ENCODE peak calls at places on chromosomes 3 and 15, in seven cellular contexts. H is cardiac septum, A is cortex of kidney, X is endothelial cell, O is astrocyte of the spinal cord, K is GM13977, G is NAMALWA. Q is an unnamed sample.

GRCh38 chr15:66803182-66803729 is 101.2 kb downstream of the SMAD6 start:
- DNase-seq in H (peak; percentile 89), A (peak; percentile 48), X (peak; percentile 64), O (peak; percentile 97), K (no peak), G (no peak), Q (no peak)

GRCh38 chr3:13348100-13348499 is 72.0 kb downstream of the NUP210 start:
- DNase-seq in H (no peak), A (no peak), X (no peak), O (no peak), K (no peak), G (no peak), Q (no peak)

GRCh38 chr3:84836961-84837360 is 121.8 kb upstream of the CADM2 start:
- DNase-seq in H (no peak), A (no peak), X (peak; percentile 22), O (no peak), K (no peak), G (peak; percentile 0), Q (no peak)

GRCh38 chr3:186496016-186496415 is 48.2 kb downstream of the CRYGS start:
- DNase-seq in H (no peak), A (no peak), X (no peak), O (no peak), K (no peak), G (no peak), Q (no peak)

GRCh38 chr15:25795712-25796111 is 67.4 kb downstream of the ATP10A start:
- DNase-seq in H (no peak), A (no peak), X (no peak), O (no peak), K (no peak), G (no peak), Q (no peak)

GRCh38 chr3:47011371-47011770 is 31.9 kb downstream of the NBEAL2 start:
- DNase-seq in H (no peak), A (no peak), X (no peak), O (no peak), K (no peak), G (no peak), Q (no peak)

GRCh38 chr3:69250014-69250413 is 127.6 kb upstream of the LMOD3 start:
- DNase-seq in H (no peak), A (no peak), X (peak; percentile 57), O (peak; percentile 48), K (no peak), G (no peak), Q (no peak)

GRCh38 chr15:97684249-97684648 is 276.3 kb upstream of the ARRDC4 start:
- DNase-seq in H (no peak), A (no peak), X (no peak), O (no peak), K (no peak), G (no peak), Q (no peak)

GRCh38 chr15:79310612-79310984 is 314 bp upstream of the TMED3 start:
- DNase-seq in H (no peak), A (no peak), X (no peak), O (peak; percentile 41), K (no peak), G (no peak), Q (no peak)

GRCh38 chr3:14231998-14232501 is 53.4 kb downstream of the LSM3 start:
- DNase-seq in H (no peak), A (no peak), X (no peak), O (no peak), K (no peak), G (no peak), Q (no peak)

GRCh38 chr3:179323197-179323901 is 518 bp downstream of the ZNF639 start:
- DNase-seq in H (peak; percentile 86), A (no peak), X (peak; percentile 65), O (peak; percentile 71), K (peak; percentile 77), G (peak; percentile 78), Q (peak; percentile 73)

GRCh38 chr3:43995078-43995928 is 246.4 kb upstream of the TOPAZ1 start:
- DNase-seq in H (no peak), A (no peak), X (peak; percentile 17), O (peak; percentile 40), K (peak; percentile 48), G (no peak), Q (peak; percentile 48)

GRCh38 chr3:45682311-45682710 is 6.9 kb upstream of the SACM1L start:
- DNase-seq in H (no peak), A (no peak), X (no peak), O (no peak), K (no peak), G (no peak), Q (no peak)

GRCh38 chr3:195757371-195757770 is 36.6 kb downstream of the MUC20 start:
- DNase-seq in H (peak; percentile 55), A (no peak), X (no peak), O (no peak), K (no peak), G (no peak), Q (no peak)

GRCh38 chr3:11214451-11214987 is 57.7 kb upstream of the ATG7 start:
- DNase-seq in H (no peak), A (no peak), X (no peak), O (no peak), K (no peak), G (no peak), Q (no peak)

GRCh38 chr3:194344012-194344411 is 7.1 kb downstream of the CPN2 start:
- DNase-seq in H (peak; percentile 85), A (no peak), X (peak; percentile 84), O (peak; percentile 55), K (peak; percentile 87), G (peak; percentile 72), Q (peak; percentile 84)

GRCh38 chr3:182294256-182294655 is 499.0 kb upstream of the ATP11B start:
- DNase-seq in H (no peak), A (no peak), X (no peak), O (peak; percentile 67), K (no peak), G (no peak), Q (no peak)

GRCh38 chr3:114376091-114376490 is 82.3 kb downstream of the TIGIT start:
- DNase-seq in H (no peak), A (no peak), X (no peak), O (no peak), K (no peak), G (no peak), Q (no peak)

GRCh38 chr3:142947799-142948575 is 15.5 kb downstream of the PAQR9 start:
- DNase-seq in H (no peak), A (no peak), X (no peak), O (no peak), K (no peak), G (no peak), Q (no peak)

GRCh38 chr3:56975562-56975961 is 84.9 kb upstream of the SPATA12 start:
- DNase-seq in H (no peak), A (no peak), X (no peak), O (peak; percentile 67), K (no peak), G (no peak), Q (no peak)

GRCh38 chr3:29577250-29577649 is 296.4 kb downstream of the RBMS3 start:
- DNase-seq in H (peak; percentile 79), A (no peak), X (no peak), O (no peak), K (no peak), G (no peak), Q (no peak)

GRCh38 chr3:69819283-69819682 is 80.0 kb downstream of the MITF start:
- DNase-seq in H (no peak), A (no peak), X (no peak), O (no peak), K (no peak), G (no peak), Q (no peak)

GRCh38 chr3:122784436-122784835 is 9.2 kb downstream of the HSPBAP1 start:
- DNase-seq in H (no peak), A (no peak), X (no peak), O (no peak), K (no peak), G (no peak), Q (no peak)

GRCh38 chr15:45276851-45277250 is 24.8 kb downstream of the SLC28A2 start:
- DNase-seq in H (no peak), A (no peak), X (no peak), O (peak; percentile 6), K (peak; percentile 37), G (peak; percentile 64), Q (peak; percentile 41)

GRCh38 chr15:70528270-70528706 is 235.1 kb downstream of the UACA start:
- DNase-seq in H (no peak), A (no peak), X (no peak), O (peak; percentile 46), K (peak; percentile 67), G (peak; percentile 86), Q (peak; percentile 74)

GRCh38 chr15:56245871-56246814 is 2.5 kb upstream of the RFX7 start:
- DNase-seq in H (peak; percentile 94), A (no peak), X (peak; percentile 93), O (peak; percentile 91), K (peak; percentile 81), G (peak; percentile 95), Q (peak; percentile 81)

GRCh38 chr3:136939489-136939888 is 18.3 kb upstream of the IL20RB start:
- DNase-seq in H (no peak), A (no peak), X (no peak), O (no peak), K (no peak), G (no peak), Q (no peak)

GRCh38 chr3:47909607-47910006 is 106.6 kb downstream of the MAP4 start:
- DNase-seq in H (no peak), A (no peak), X (no peak), O (no peak), K (no peak), G (no peak), Q (no peak)

GRCh38 chr15:74664028-74664616 is 31.7 kb downstream of the EDC3 start:
- DNase-seq in H (no peak), A (no peak), X (no peak), O (peak; percentile 29), K (no peak), G (no peak), Q (no peak)

GRCh38 chr15:76057332-76058000 is 2.3 kb upstream of the TMEM266 start:
- DNase-seq in H (no peak), A (no peak), X (peak; percentile 40), O (peak; percentile 35), K (peak; percentile 63), G (peak; percentile 83), Q (peak; percentile 47)

GRCh38 chr3:190807719-190808375 is 54.6 kb downstream of the GMNC start:
- DNase-seq in H (peak; percentile 81), A (no peak), X (no peak), O (no peak), K (no peak), G (no peak), Q (no peak)

GRCh38 chr15:52303093-52303772 is 7.6 kb upstream of the MYO5C start:
- DNase-seq in H (no peak), A (no peak), X (no peak), O (no peak), K (no peak), G (no peak), Q (no peak)

GRCh38 chr3:155871746-155872158 is 1.3 kb downstream of the GMPS start:
- DNase-seq in H (no peak), A (no peak), X (no peak), O (peak; percentile 37), K (no peak), G (peak; percentile 58), Q (no peak)

GRCh38 chr3:101134331-101134730 is 141.1 kb upstream of the ABI3BP start:
- DNase-seq in H (no peak), A (no peak), X (no peak), O (no peak), K (no peak), G (no peak), Q (no peak)

GRCh38 chr15:62791694-62792093 is 250.9 kb upstream of the TPM1 start:
- DNase-seq in H (no peak), A (no peak), X (no peak), O (no peak), K (no peak), G (no peak), Q (no peak)

GRCh38 chr3:126212629-126213375 is 32.4 kb upstream of the ALDH1L1 start:
- DNase-seq in H (no peak), A (no peak), X (peak; percentile 75), O (peak; percentile 48), K (peak; percentile 37), G (peak; percentile 7), Q (no peak)

GRCh38 chr3:16338999-16339398 is 74.0 kb downstream of the OXNAD1 start:
- DNase-seq in H (no peak), A (no peak), X (no peak), O (peak; percentile 87), K (peak; percentile 31), G (no peak), Q (no peak)

GRCh38 chr3:69649713-69650419 is 89.4 kb upstream of the MITF start:
- DNase-seq in H (no peak), A (no peak), X (no peak), O (peak; percentile 46), K (no peak), G (no peak), Q (no peak)